ENCODE peak calls at places on chromosomes 2 and 18, in ten cellular contexts. C is astrocyte of the spinal cord, O is foreskin fibroblast, W is lung, J is COR-L47, K is NCI-H146, X is NCI-H1694 treated with DMSO at 0.1 percent for 48 hours, Y is GOT3, L is tibial artery, E is GM12878. M is an unnamed sample.

GRCh38 chr2:105258835-105259350 is 17.4 kb downstream of the GPR45 start:
- DNase-seq in W (no peak), K (no peak), X (no peak), L (no peak), E (no peak), C (no peak), Y (no peak), J (peak), O (no peak), M (no peak)

GRCh38 chr2:210873631-210874030 is 317.2 kb downstream of the CPS1 start:
- DNase-seq in X (no peak), K (no peak), C (no peak), O (no peak), E (no peak), J (no peak), Y (no peak), W (no peak), L (no peak), M (no peak)

GRCh38 chr2:38248707-38249106 is 128.4 kb downstream of the ATL2 start:
- DNase-seq in J (no peak), O (no peak), L (no peak), X (no peak), K (no peak), E (no peak), C (no peak), Y (no peak), W (no peak), M (no peak)

GRCh38 chr18:36759167-36759776 is 69.5 kb downstream of the TPGS2 start:
- DNase-seq in E (no peak), K (no peak), O (no peak), C (no peak), Y (no peak), J (no peak), X (no peak), L (no peak), W (no peak), M (no peak)

GRCh38 chr2:2871480-2872308 is 505.9 kb downstream of the EIPR1 start:
- DNase-seq in O (no peak), E (no peak), J (no peak), Y (no peak), W (no peak), X (no peak), L (no peak), K (peak), C (no peak), M (peak)

GRCh38 chr2:239375278-239376061 is 25.4 kb downstream of the HDAC4 start:
- DNase-seq in C (no peak), E (no peak), K (no peak), J (no peak), X (no peak), O (no peak), Y (no peak), W (no peak), L (no peak), M (no peak)

GRCh38 chr2:221753401-221753800 is 181.3 kb upstream of the EPHA4 start:
- DNase-seq in E (no peak), W (no peak), J (no peak), C (no peak), L (no peak), Y (no peak), X (no peak), K (no peak), O (no peak), M (no peak)

GRCh38 chr2:192197387-192197786 is 2.7 kb upstream of the TMEFF2 start:
- DNase-seq in J (peak), X (peak), C (peak), L (no peak), K (no peak), O (peak), E (no peak), Y (no peak), W (no peak), M (no peak)

GRCh38 chr2:141942006-141942789 is 188.6 kb downstream of the LRP1B start:
- DNase-seq in Y (no peak), X (peak), L (no peak), C (no peak), K (no peak), W (no peak), E (no peak), J (no peak), O (peak), M (no peak)

M was measured in NCI-H510A treated with DMSO at 0.1 percent for 48 hours.